ENCODE peak calls at places on chromosome 22, in six cellular contexts. L, W, B, O, A and Q are unnamed samples. For H3K4me1, the result is how much of the 10 kb centered on the place peaks cover.

GRCh38 chr22:48717076-48717810 is 1110.4 kb downstream of the BRD1 start:
- DNase-seq in L (no peak), W (no peak), B (no peak), O (no peak), A (no peak), Q (no peak)

GRCh38 chr22:28874061-28874460 is 9.3 kb upstream of the ZNRF3 start:
- DNase-seq in L (no peak), W (no peak), B (no peak), O (no peak), A (no peak), Q (no peak)

GRCh38 chr22:37330200-37331033 is 48.1 kb downstream of the CYTH4 start:
- DNase-seq in L (peak), W (peak), B (peak), O (no peak), A (no peak), Q (peak)

GRCh38 chr22:49019737-49020136 is 807.9 kb downstream of the BRD1 start:
- DNase-seq in L (no peak), W (no peak), B (no peak), O (no peak), A (no peak), Q (no peak)

GRCh38 chr22:25068701-25069100 is 116.2 kb downstream of the KIAA1671 start:
- DNase-seq in L (peak), W (no peak), B (no peak), O (peak), A (no peak), Q (peak)

GRCh38 chr22:35663371-35663770 is 15.1 kb downstream of the APOL6 start:
- DNase-seq in L (no peak), W (no peak), B (no peak), O (no peak), A (no peak), Q (no peak)

GRCh38 chr22:23565942-23566715 is 14.0 kb downstream of the IGLL1 start:
- DNase-seq in L (peak), W (no peak), B (peak), O (no peak), A (no peak), Q (no peak)

GRCh38 chr22:22150457-22150856 is 94.1 kb upstream of the VPREB1 start:
- DNase-seq in L (no peak), W (no peak), B (no peak), O (no peak), A (no peak), Q (no peak)

GRCh38 chr22:24410110-24410856 is 17.1 kb upstream of the ADORA2A start:
- DNase-seq in L (peak), W (peak), B (no peak), O (no peak), A (no peak), Q (no peak)

GRCh38 chr22:24599514-24599913 is 3.5 kb upstream of the GGT1 start:
- DNase-seq in L (no peak), W (no peak), B (no peak), O (no peak), A (no peak), Q (no peak)

GRCh38 chr22:23414727-23415489 is 165.2 kb downstream of the IGLL1 start:
- DNase-seq in L (no peak), W (no peak), B (no peak), O (no peak), A (no peak), Q (no peak)

GRCh38 chr22:35749808-35750207 is 32.1 kb downstream of the APOL5 start:
- DNase-seq in L (no peak), W (peak), B (peak), O (no peak), A (no peak), Q (no peak)

GRCh38 chr22:27982106-27982505 is 63.0 kb upstream of the PITPNB start:
- DNase-seq in L (no peak), W (no peak), B (no peak), O (no peak), A (no peak), Q (no peak)

GRCh38 chr22:43391306-43391705 is 20.5 kb upstream of the MPPED1 start:
- DNase-seq in L (no peak), W (no peak), B (no peak), O (no peak), A (no peak), Q (no peak)

GRCh38 chr22:48379371-48379770 is 1448.3 kb downstream of the BRD1 start:
- DNase-seq in L (no peak), W (no peak), B (no peak), O (no peak), A (no peak), Q (no peak)

GRCh38 chr22:47195156-47195675 is 432.8 kb downstream of the TBC1D22A start:
- DNase-seq in L (no peak), W (no peak), B (no peak), O (no peak), A (no peak), Q (no peak)

GRCh38 chr22:46994265-46994664 is 231.8 kb downstream of the TBC1D22A start:
- DNase-seq in L (no peak), W (no peak), B (no peak), O (no peak), A (no peak), Q (no peak)

DNA sequence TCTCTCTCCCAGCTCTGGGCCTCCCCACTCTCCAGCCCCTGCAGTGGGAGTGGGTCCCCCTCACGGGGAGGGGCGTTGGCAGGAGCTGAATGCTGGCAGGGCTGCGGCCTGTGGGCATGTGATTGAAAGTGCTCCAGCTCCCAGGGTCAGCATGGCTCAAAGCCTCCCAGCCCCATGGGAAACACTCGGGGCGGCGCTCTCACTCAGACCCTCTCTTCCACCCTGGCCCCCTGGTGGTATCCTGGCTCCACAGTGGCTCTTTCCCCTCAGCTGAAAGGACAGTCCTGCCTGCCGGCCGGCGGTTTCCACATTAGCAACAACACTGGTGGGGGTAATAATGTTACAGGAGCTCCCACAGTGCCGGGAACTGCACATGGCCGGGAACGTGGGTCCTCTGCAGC is 35.5 kb downstream of the POLR3H start:
- DNase-seq in L (no peak), W (no peak), B (no peak), O (no peak), A (no peak), Q (no peak)
- H3K4me1 ChIP-seq in L (under half), W (under half), B (under half), O (under half), A (under half), Q (under half)

DNA sequence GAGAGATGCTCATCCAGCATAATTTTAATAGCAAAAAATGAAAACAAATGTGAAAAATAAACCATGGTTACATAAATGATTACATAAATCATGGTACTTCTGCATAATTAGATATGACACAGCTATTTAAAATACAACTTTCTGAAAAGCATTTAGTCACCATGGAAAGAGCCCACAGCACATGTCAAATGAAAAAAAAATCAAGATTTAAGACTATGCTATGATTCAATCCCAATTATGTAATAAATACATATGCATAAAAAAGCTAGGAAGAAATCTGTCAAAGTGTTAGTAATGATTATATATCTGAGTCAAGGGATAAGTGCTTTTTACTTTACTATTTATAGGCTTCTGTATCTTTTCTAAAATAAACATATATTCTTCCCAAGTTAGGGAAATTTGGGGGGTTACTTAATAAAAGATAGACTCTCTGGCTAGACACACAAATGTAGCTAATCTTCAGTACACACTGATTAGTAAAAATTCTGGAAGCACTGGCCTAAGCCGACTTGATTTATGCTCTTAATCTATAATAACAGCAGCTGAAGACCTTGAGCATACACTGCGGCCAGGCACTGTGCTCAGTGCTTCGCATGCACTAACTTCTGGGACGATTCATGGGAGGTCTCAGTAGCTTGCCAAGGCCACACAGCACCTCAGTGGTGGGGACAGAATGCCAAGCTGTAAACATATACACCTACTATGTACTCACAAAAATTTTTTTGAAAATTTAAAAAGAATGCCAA is 19.6 kb downstream of the SERPIND1 start:
- DNase-seq in L (no peak), W (peak), B (no peak), O (no peak), A (no peak), Q (peak)
- H3K4me1 ChIP-seq in L (under half), W (under half), B (under half), O (under half), A (under half), Q (half or more)

GRCh38 chr22:26555478-26555877 is 34.5 kb downstream of the TPST2 start:
- DNase-seq in L (no peak), W (no peak), B (no peak), O (no peak), A (no peak), Q (no peak)

GRCh38 chr22:26554956-26555355 is 35.0 kb downstream of the TPST2 start:
- DNase-seq in L (no peak), W (no peak), B (no peak), O (no peak), A (no peak), Q (no peak)

GRCh38 chr22:26551568-26551967 is 38.4 kb downstream of the TPST2 start:
- DNase-seq in L (no peak), W (no peak), B (no peak), O (no peak), A (no peak), Q (no peak)

GRCh38 chr22:26552466-26552865 is 37.5 kb downstream of the TPST2 start:
- DNase-seq in L (no peak), W (peak), B (no peak), O (no peak), A (no peak), Q (no peak)

DNA sequence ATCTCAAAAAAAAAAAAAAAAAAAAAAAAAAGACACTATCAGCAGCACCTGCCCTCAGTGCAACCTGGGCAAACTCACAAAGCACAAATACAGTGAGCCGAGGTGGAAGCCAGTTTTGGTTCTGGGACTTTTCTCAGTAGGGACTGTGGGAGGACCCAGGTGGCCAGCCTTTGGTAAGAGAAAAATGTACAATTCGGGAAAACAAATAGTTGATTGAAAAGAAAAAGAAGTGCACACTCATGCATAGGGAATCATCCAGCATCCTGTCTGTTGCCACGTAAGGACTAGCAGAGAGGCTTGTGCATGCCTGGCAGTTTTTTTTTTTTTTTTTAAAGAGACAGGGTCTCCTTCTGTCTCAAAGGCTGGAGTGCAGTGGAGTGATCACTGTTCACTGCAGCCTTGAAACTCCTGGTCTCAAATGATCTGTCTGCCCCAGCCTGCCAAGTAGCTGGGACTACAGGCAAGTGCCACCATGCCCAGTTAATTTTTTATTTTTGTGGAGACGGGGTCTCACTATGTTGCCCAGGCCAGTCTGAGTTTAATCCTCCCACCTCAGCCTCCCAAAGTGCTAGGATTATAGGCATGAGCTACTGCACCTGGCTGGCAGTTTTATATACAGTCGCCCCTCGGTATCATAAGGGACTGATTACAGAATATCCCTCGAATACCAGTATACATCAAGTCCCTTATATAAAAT is 36.7 kb downstream of the TPST2 start:
- DNase-seq in L (no peak), W (peak), B (no peak), O (no peak), A (no peak), Q (no peak)
- H3K4me1 ChIP-seq in L (under half), W (under half), B (under half), O (under half), A (under half), Q (under half)

GRCh38 chr22:31291716-31292644 is at the start of gene PIK3IP1:
- DNase-seq in L (peak), W (peak), B (peak), O (peak), A (peak), Q (peak)
- H3K4me1 ChIP-seq in L (under half), W (under half), B (under half), O (half or more), A (under half), Q (under half)

GRCh38 chr22:45323695-45324094 is 14.0 kb downstream of the FAM118A start:
- DNase-seq in L (no peak), W (no peak), B (no peak), O (no peak), A (no peak), Q (no peak)
- H3K4me1 ChIP-seq in L (under half), W (under half), B (under half), O (under half), A (under half), Q (under half)